ENCODE peak calls at places on chromosomes 16 and 17, in four cellular contexts. Y is fibroblast of pulmonary artery; W is activated CD8-positive, alpha-beta T cell treated with anti-CD3 and anti-CD28 coated beads for 36 hours; G is neural crest cell. R is an unnamed sample.
A peak's percentile ranks its signal among the peaks of the same experiment; 100 is the strongest.

GRCh38 chr16:4109250-4109736 is 6.9 kb downstream of the ADCY9 start:
- DNase-seq in W (no peak), G (no peak), Y (no peak), R (no peak)

GRCh38 chr17:19371259-19372003 is 6.9 kb upstream of the MAPK7 start:
- DNase-seq in Y (no peak), G (no peak), W (no peak), R (no peak)

GRCh38 chr17:8124350-8125195 is 667 bp upstream of the HES7 start:
- DNase-seq in G (peak; percentile 13), W (peak; percentile 56), Y (no peak), R (no peak)

GRCh38 chr17:45050680-45051059 is 762 bp downstream of the DCAKD start:
- DNase-seq in Y (no peak), W (peak; percentile 70), G (no peak), R (no peak)

GRCh38 chr17:64775701-64776570 is 113.8 kb upstream of the SMURF2 start:
- DNase-seq in W (no peak), Y (no peak), G (no peak), R (no peak)

GRCh38 chr17:11296994-11297393 is 56.0 kb downstream of the SHISA6 start:
- DNase-seq in Y (no peak), W (no peak), G (no peak), R (no peak)

GRCh38 chr17:16150251-16150859 is 65.0 kb downstream of the NCOR1 start:
- DNase-seq in Y (peak; percentile 77), W (no peak), G (no peak), R (no peak)

GRCh38 chr16:16019488-16019887 is 70.1 kb downstream of the ABCC1 start:
- DNase-seq in W (no peak), Y (peak; percentile 58), G (no peak), R (no peak)

GRCh38 chr17:44543213-44543904 is 13.9 kb upstream of the FZD2 start:
- DNase-seq in Y (peak; percentile 72), G (no peak), W (no peak), R (peak; percentile 33)

GRCh38 chr17:40179923-40180659 is 2.8 kb downstream of the RAPGEFL1 start:
- DNase-seq in Y (peak; percentile 46), W (no peak), G (no peak), R (no peak)

GRCh38 chr17:40176409-40177110 is 710 bp upstream of the RAPGEFL1 start:
- DNase-seq in Y (no peak), W (no peak), G (no peak), R (no peak)

GRCh38 chr17:40178660-40179059 is 1.4 kb downstream of the RAPGEFL1 start:
- DNase-seq in G (no peak), Y (no peak), W (no peak), R (no peak)

GRCh38 chr17:40177275-40177874 is at the start of gene RAPGEFL1:
- DNase-seq in W (peak; percentile 94), Y (peak; percentile 62), G (peak; percentile 60), R (peak; percentile 75)

GRCh38 chr17:40178021-40178601 is 841 bp downstream of the RAPGEFL1 start:
- DNase-seq in W (no peak), Y (no peak), G (no peak), R (no peak)
- TF ChIP-seq CTCF in W (no peak), Y (no peak), G (no peak), R (no peak)

GRCh38 chr17:40862985-40863733 is 3.9 kb downstream of the KRT12 start:
- DNase-seq in G (peak; percentile 22), W (peak; percentile 44), Y (peak; percentile 10), R (peak; percentile 82)
- TF ChIP-seq CTCF in G (peak; percentile 39), W (peak; percentile 14), Y (peak; percentile 43), R (peak; percentile 66)

GRCh38 chr16:28140788-28141618 is 70.8 kb downstream of the XPO6 start:
- DNase-seq in Y (peak; percentile 47), G (no peak), W (peak; percentile 89), R (no peak)

GRCh38 chr16:28131743-28132393 is 68.4 kb upstream of the GSG1L start:
- DNase-seq in Y (no peak), W (no peak), G (no peak), R (no peak)

GRCh38 chr16:28133666-28134065 is 70.2 kb upstream of the GSG1L start:
- DNase-seq in G (no peak), W (no peak), Y (no peak), R (no peak)

GRCh38 chr16:28139530-28139929 is 72.2 kb downstream of the XPO6 start:
- DNase-seq in G (no peak), W (no peak), Y (no peak), R (no peak)

GRCh38 chr16:28136751-28137434 is 73.4 kb upstream of the GSG1L start:
- DNase-seq in Y (peak; percentile 25), W (peak; percentile 49), G (no peak), R (no peak)
- TF ChIP-seq CTCF in Y (peak; percentile 19), W (no peak), G (no peak), R (no peak)

DNA sequence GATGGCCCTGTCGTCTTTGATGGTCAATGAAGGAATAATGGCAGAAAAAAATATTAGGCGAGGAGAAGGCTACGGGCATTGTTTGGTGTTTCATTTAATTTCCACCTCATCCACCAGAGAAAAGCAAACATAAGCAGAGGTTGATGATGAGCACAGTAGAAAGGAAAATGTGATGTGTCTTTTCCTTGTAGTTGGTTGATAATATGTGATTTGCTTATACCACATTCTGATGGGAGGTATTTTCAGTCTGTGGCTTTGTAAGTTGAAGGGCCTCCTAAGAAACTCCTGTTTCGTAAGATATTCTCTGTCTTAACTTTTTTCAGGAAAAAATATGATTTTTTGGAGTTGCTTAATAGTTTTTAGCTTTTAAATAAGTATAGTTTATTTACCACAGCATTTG is 215.7 kb downstream of the PRKCA start:
- DNase-seq in W (no peak), Y (no peak), G (no peak), R (no peak)
- TF ChIP-seq CTCF in W (no peak), Y (no peak), G (no peak), R (no peak)

GRCh38 chr16:2493608-2494007 is 18.7 kb downstream of the TBC1D24 start:
- DNase-seq in W (no peak), G (no peak), Y (no peak), R (no peak)

GRCh38 chr16:2494616-2495015 is 19.1 kb upstream of the ATP6V0C start:
- DNase-seq in W (no peak), G (no peak), Y (no peak), R (no peak)

GRCh38 chr16:2497116-2497630 is 16.6 kb upstream of the ATP6V0C start:
- DNase-seq in Y (peak; percentile 16), G (no peak), W (no peak), R (no peak)

GRCh38 chr16:2496223-2497115 is 17.3 kb upstream of the ATP6V0C start:
- DNase-seq in Y (no peak), G (no peak), W (no peak), R (no peak)

DNA sequence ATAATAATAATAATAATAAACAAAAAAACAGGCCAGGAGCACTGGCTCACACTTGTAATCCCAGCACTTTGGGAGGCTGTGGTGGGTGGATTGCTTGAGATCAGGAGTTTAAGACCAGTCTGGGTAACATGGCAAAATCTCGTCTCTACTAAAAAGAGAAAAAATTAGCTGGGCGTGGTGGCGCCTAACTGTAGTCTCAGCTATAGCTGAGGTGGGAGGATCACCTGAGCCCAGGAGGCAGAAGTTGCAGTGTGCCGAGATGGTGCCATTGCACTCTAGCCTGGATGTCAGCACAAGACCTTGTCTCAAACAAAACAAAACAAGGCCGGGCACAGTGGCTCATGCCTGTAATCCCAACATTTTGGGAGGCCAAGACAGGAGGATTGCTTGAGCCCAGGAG is 18.7 kb upstream of the ATP6V0C start:
- DNase-seq in G (no peak), Y (no peak), W (no peak), R (no peak)
- TF ChIP-seq CTCF in G (no peak), Y (no peak), W (no peak), R (no peak)